ENCODE peak calls at places on chromosomes 7 and 10, in four cellular contexts. I, X, G and R are unnamed samples.

GRCh38 chr7:74084722-74085578 is 1.3 kb downstream of the LIMK1 start:
- DNase-seq in I (no peak), X (peak; percentile 59), G (no peak), R (no peak)

GRCh38 chr10:29648114-29648982 is 13.6 kb upstream of the SVIL start:
- DNase-seq in X (no peak), G (no peak), I (no peak), R (no peak)

GRCh38 chr7:2968616-2969397 is 74.9 kb downstream of the CARD11 start:
- DNase-seq in I (no peak), G (no peak), X (no peak), R (no peak)

GRCh38 chr10:50432206-50432605 is 180.9 kb upstream of the ASAH2 start:
- DNase-seq in I (no peak), X (no peak), G (no peak), R (no peak)

GRCh38 chr10:133285217-133285616 is 8.5 kb upstream of the ADAM8 start:
- DNase-seq in G (no peak), I (no peak), X (no peak), R (no peak)

GRCh38 chr7:151705744-151706567 is 171.0 kb downstream of the PRKAG2 start:
- DNase-seq in I (no peak), X (peak; percentile 63), G (peak; percentile 40), R (no peak)

GRCh38 chr10:91521444-91521843 is 111.3 kb downstream of the HECTD2 start:
- DNase-seq in X (no peak), I (no peak), G (no peak), R (no peak)

GRCh38 chr10:1011696-1012095 is 14.0 kb downstream of the IDI2 start:
- DNase-seq in I (no peak), X (no peak), G (no peak), R (no peak)

GRCh38 chr10:125720002-125720382 is 483 bp downstream of the EDRF1 start:
- DNase-seq in X (no peak), I (no peak), G (no peak), R (no peak)

GRCh38 chr10:73967022-73967429 is 30.9 kb upstream of the VCL start:
- DNase-seq in G (no peak), I (no peak), X (no peak), R (no peak)

GRCh38 chr7:155455776-155456516 is 2.0 kb upstream of the EN2 start:
- DNase-seq in I (no peak), G (no peak), X (no peak), R (no peak)

GRCh38 chr7:75986147-75986781 is 8.1 kb downstream of the TMEM120A start:
- DNase-seq in X (no peak), I (no peak), G (no peak), R (no peak)